ENCODE peak calls at places on chromosomes 5 and 9, in four cellular contexts. O is A549, E is brain microvascular endothelial cell, B is fibroblast of lung. V is an unnamed sample.

GRCh38 chr5:76952795-76953536 is at the start of gene CRHBP:
- DNase-seq in O (no peak), E (peak; percentile 9), B (no peak), V (no peak)

GRCh38 chr5:163342301-163342700 is 95.1 kb upstream of the CCNG1 start:
- DNase-seq in O (no peak), E (no peak), B (no peak), V (no peak)

GRCh38 chr9:35370241-35370640 is 119.7 kb upstream of the RUSC2 start:
- DNase-seq in O (no peak), E (no peak), B (no peak), V (no peak)

GRCh38 chr5:117713585-117714198 is 1139.1 kb upstream of the SEMA6A start:
- DNase-seq in O (peak; percentile 21), B (peak; percentile 12), E (no peak), V (no peak)

GRCh38 chr9:14323083-14323968 is 9.4 kb upstream of the NFIB start:
- DNase-seq in B (peak; percentile 51), E (no peak), O (no peak), V (no peak)

GRCh38 chr9:109535365-109535764 is 37.3 kb upstream of the PTPN3 start:
- DNase-seq in O (no peak), E (no peak), B (no peak), V (no peak)

GRCh38 chr5:15480436-15480835 is 19.5 kb upstream of the FBXL7 start:
- DNase-seq in B (no peak), E (no peak), O (no peak), V (no peak)

GRCh38 chr9:35736201-35736633 is 3.8 kb downstream of the CREB3 start:
- DNase-seq in E (peak; percentile 81), O (peak; percentile 86), B (peak; percentile 81), V (peak; percentile 85)

GRCh38 chr9:129237195-129237611 is 59.1 kb upstream of the IER5L start:
- DNase-seq in B (peak; percentile 53), O (peak; percentile 37), E (peak; percentile 59), V (no peak)

GRCh38 chr9:115167175-115167574 is 49.2 kb upstream of the TNC start:
- DNase-seq in O (no peak), E (peak; percentile 69), B (peak; percentile 26), V (no peak)

GRCh38 chr9:17613723-17614122 is 34.9 kb downstream of the SH3GL2 start:
- DNase-seq in B (peak; percentile 92), E (no peak), O (no peak), V (no peak)

GRCh38 chr5:54520438-54520846 is 2.9 kb downstream of the SNX18 start:
- DNase-seq in B (peak; percentile 47), O (no peak), E (no peak), V (no peak)

GRCh38 chr5:78677777-78678668 is 29.5 kb upstream of the LHFPL2 start:
- DNase-seq in E (peak; percentile 92), B (peak; percentile 99), O (peak; percentile 45), V (peak; percentile 59)

GRCh38 chr9:6538666-6539071 is 106.9 kb downstream of the GLDC start:
- DNase-seq in E (peak; percentile 34), O (no peak), B (peak; percentile 39), V (no peak)

GRCh38 chr9:135302329-135303279 is 177.0 kb upstream of the PPP1R26 start:
- DNase-seq in B (no peak), O (no peak), E (no peak), V (no peak)

GRCh38 chr9:5949103-5949699 is 58.5 kb downstream of the MLANA start:
- DNase-seq in B (peak; percentile 8), O (peak; percentile 43), E (no peak), V (peak; percentile 51)

GRCh38 chr5:94891565-94892362 is 273.3 kb downstream of the SLF1 start:
- DNase-seq in B (no peak), E (no peak), O (no peak), V (no peak)

GRCh38 chr9:88781500-88782391 is 209.5 kb upstream of the S1PR3 start:
- DNase-seq in B (peak; percentile 94), E (peak; percentile 92), O (peak; percentile 48), V (no peak)

GRCh38 chr5:59182722-59183121 is 599.8 kb downstream of the RAB3C start:
- DNase-seq in O (no peak), B (no peak), E (no peak), V (no peak)

GRCh38 chr9:27184556-27185351 is 75.7 kb downstream of the TEK start:
- DNase-seq in O (no peak), B (peak; percentile 95), E (peak; percentile 84), V (no peak)

GRCh38 chr9:19174127-19174921 is 47.0 kb upstream of the PLIN2 start:
- DNase-seq in B (peak; percentile 94), O (peak; percentile 63), E (peak; percentile 96), V (peak; percentile 91)

GRCh38 chr5:68330564-68330963 is 115.0 kb downstream of the PIK3R1 start:
- DNase-seq in E (no peak), B (no peak), O (no peak), V (no peak)

GRCh38 chr9:5453673-5454072 is 3.3 kb downstream of the CD274 start:
- DNase-seq in O (no peak), E (no peak), B (no peak), V (peak; percentile 69)

GRCh38 chr9:98146101-98146991 is 27.3 kb upstream of the TRIM14 start:
- DNase-seq in E (no peak), O (peak; percentile 68), B (peak; percentile 38), V (peak; percentile 67)

GRCh38 chr5:159619826-159620225 is 289.5 kb upstream of the IL12B start:
- DNase-seq in O (no peak), E (no peak), B (no peak), V (no peak)

GRCh38 chr5:38467353-38468040 is 88.9 kb downstream of the LIFR start:
- DNase-seq in B (peak; percentile 84), E (no peak), O (no peak), V (no peak)

GRCh38 chr9:84597131-84597530 is 72.4 kb upstream of the NTRK2 start:
- DNase-seq in O (no peak), E (no peak), B (no peak), V (peak; percentile 66)

GRCh38 chr5:24644757-24645156 is at the start of gene CDH10:
- DNase-seq in E (no peak), B (peak; percentile 2), O (peak; percentile 29), V (no peak)

GRCh38 chr9:21806644-21807043 is 4.2 kb downstream of the MTAP start:
- DNase-seq in B (no peak), E (no peak), O (no peak), V (no peak)

GRCh38 chr5:151926186-151926585 is 1.5 kb upstream of the GLRA1 start:
- DNase-seq in B (no peak), E (no peak), O (no peak), V (no peak)

GRCh38 chr5:113514263-113514590 is 733 bp downstream of the YTHDC2 start:
- DNase-seq in O (no peak), B (no peak), E (no peak), V (peak; percentile 17)

GRCh38 chr9:98854206-98854756 is 46.8 kb downstream of the GALNT12 start:
- DNase-seq in E (no peak), O (no peak), B (no peak), V (no peak)

GRCh38 chr5:177362102-177362868 is 4.6 kb downstream of the RGS14 start:
- DNase-seq in E (no peak), O (no peak), B (no peak), V (no peak)

GRCh38 chr9:90505695-90506094 is 136.9 kb downstream of the DIRAS2 start:
- DNase-seq in B (no peak), O (no peak), E (no peak), V (no peak)

GRCh38 chr5:154972476-154973080 is 31.7 kb downstream of the MRPL22 start:
- DNase-seq in O (peak; percentile 55), B (peak; percentile 45), E (peak; percentile 61), V (peak; percentile 30)

GRCh38 chr5:168941901-168942300 is 359.0 kb downstream of the SLIT3 start:
- DNase-seq in O (peak; percentile 22), E (no peak), B (no peak), V (no peak)

GRCh38 chr5:141172381-141173204 is at the start of gene PCDHB7:
- DNase-seq in O (peak; percentile 31), B (peak; percentile 24), E (no peak), V (no peak)

GRCh38 chr5:42654645-42655044 is 102.0 kb upstream of the CCDC152 start:
- DNase-seq in B (no peak), E (no peak), O (no peak), V (no peak)

GRCh38 chr5:42653705-42654104 is 102.9 kb upstream of the CCDC152 start:
- DNase-seq in B (no peak), E (no peak), O (no peak), V (no peak)

GRCh38 chr5:42655982-42656660 is 100.5 kb upstream of the CCDC152 start:
- DNase-seq in O (no peak), E (no peak), B (peak; percentile 18), V (no peak)

GRCh38 chr5:42656661-42657035 is 100.0 kb upstream of the CCDC152 start:
- DNase-seq in O (no peak), B (peak; percentile 53), E (no peak), V (no peak)
- TF ChIP-seq CTCF in O (peak; percentile 19), B (no peak), E (no peak), V (no peak)

DNA sequence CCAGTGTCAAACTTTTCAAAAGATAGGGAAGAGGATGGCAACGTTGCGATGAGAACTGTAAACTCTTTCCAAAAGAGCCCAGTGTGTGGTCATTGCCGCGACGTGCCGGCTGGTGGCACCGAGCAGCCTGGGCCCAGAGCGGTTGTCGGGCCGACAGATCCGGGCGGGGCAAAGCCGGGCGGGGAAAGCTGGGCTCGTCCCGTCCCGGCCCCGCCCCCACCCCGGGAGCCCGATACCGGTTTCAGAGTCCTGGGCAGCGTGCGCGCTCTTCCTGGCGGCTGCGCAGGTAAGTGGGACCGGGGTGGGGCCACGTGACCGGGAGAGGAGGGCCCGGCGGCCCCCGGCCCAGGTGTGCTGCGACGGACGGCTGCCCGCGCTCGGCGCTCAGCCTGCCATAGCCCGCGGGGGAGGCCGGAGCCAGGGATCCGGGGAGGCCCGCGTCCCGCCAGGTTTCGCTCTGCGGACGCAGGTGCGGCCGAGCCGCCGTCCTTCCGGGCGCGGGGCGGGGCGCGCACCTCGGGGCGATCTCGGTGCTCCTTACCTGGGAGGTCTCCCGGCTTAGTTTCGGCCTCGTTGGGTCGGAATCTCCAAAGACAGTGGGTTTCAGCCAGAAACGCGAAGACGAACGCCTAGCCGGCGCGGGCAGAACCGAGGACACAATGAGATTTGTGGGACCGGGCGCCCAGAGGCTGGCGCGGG is at the start of gene MARVELD2:
- DNase-seq in B (peak; percentile 60), O (peak; percentile 77), E (peak; percentile 19), V (peak; percentile 84)
- TF ChIP-seq CTCF in B (peak; percentile 22), O (peak; percentile 49), E (peak; percentile 53), V (peak; percentile 41)

DNA sequence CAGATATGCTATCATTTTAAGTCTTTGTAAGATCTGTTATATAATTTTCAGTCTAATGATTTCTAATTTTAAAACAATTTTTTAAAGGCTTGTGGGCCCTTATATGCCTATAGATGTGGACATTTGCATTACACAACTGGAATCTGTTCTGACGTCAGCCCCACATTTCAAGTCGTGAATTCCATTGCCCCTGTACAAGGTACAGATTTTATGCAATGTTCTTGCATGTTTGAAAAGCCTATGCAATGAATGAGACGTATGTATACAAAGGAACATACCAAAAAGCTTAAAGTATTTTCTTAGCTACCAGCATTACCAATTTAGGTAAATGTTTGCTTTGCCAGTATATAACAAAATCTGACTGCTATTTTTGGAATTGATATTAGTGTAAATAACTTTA is 77.2 kb downstream of the ITGA1 start:
- DNase-seq in O (peak; percentile 4), B (peak; percentile 90), E (peak; percentile 56), V (no peak)
- TF ChIP-seq CTCF in O (no peak), B (no peak), E (no peak), V (no peak)

GRCh38 chr5:179186092-179186419 is 125.9 kb downstream of the ZNF354C start:
- DNase-seq in O (no peak), B (no peak), E (no peak), V (no peak)
- TF ChIP-seq CTCF in O (no peak), B (no peak), E (no peak), V (no peak)

GRCh38 chr9:131276891-131277672 is 772 bp upstream of the FAM78A start:
- DNase-seq in B (no peak), E (no peak), O (no peak), V (peak; percentile 40)
- TF ChIP-seq CTCF in B (no peak), E (no peak), O (peak; percentile 9), V (no peak)

V was measured in GM12865.